ENCODE peak calls at places on chromosomes 1 and 21, in six cellular contexts. One of them, this sample, is unnamed.

GRCh38 chr1:23607944-23608343 is 48.6 kb upstream of the ID3 start:
- DNase-seq in lower leg skin: no peak
- DNase-seq in stomach: no peak
- DNase-seq in IMR-90: no peak
- DNase-seq in heart left ventricle: no peak
- DNase-seq in transverse colon: no peak
- DNase-seq in this sample: no peak

GRCh38 chr1:148362930-148363810 is 119.9 kb downstream of the PPIAL4G start:
- DNase-seq in transverse colon: no peak
- DNase-seq in stomach: no peak
- DNase-seq in IMR-90: no peak
- DNase-seq in lower leg skin: no peak
- DNase-seq in heart left ventricle: no peak
- DNase-seq in this sample: no peak

GRCh38 chr1:93722081-93723031 is 40.7 kb upstream of the BCAR3 start:
- DNase-seq in heart left ventricle: peak; percentile 81
- DNase-seq in stomach: no peak
- DNase-seq in IMR-90: no peak
- DNase-seq in lower leg skin: no peak
- DNase-seq in transverse colon: no peak
- DNase-seq in this sample: no peak

GRCh38 chr1:170732262-170732595 is 68.3 kb downstream of the PRRX1 start:
- DNase-seq in lower leg skin: no peak
- DNase-seq in IMR-90: peak; percentile 60
- DNase-seq in transverse colon: no peak
- DNase-seq in heart left ventricle: peak; percentile 27
- DNase-seq in stomach: no peak
- DNase-seq in this sample: no peak

GRCh38 chr1:193767891-193768290 is 581.5 kb upstream of the B3GALT2 start:
- DNase-seq in heart left ventricle: no peak
- DNase-seq in transverse colon: no peak
- DNase-seq in lower leg skin: no peak
- DNase-seq in IMR-90: no peak
- DNase-seq in stomach: no peak
- DNase-seq in this sample: no peak

GRCh38 chr1:41404308-41404755 is 43.1 kb downstream of the FOXO6 start:
- DNase-seq in lower leg skin: no peak
- DNase-seq in heart left ventricle: no peak
- DNase-seq in stomach: no peak
- DNase-seq in IMR-90: no peak
- DNase-seq in transverse colon: no peak
- DNase-seq in this sample: no peak

GRCh38 chr1:220526294-220526693 is 1.6 kb upstream of the MARK1 start:
- DNase-seq in stomach: no peak
- DNase-seq in transverse colon: no peak
- DNase-seq in lower leg skin: no peak
- DNase-seq in heart left ventricle: no peak
- DNase-seq in IMR-90: no peak
- DNase-seq in this sample: no peak

GRCh38 chr1:157170677-157171515 is 32.7 kb upstream of the ETV3 start:
- DNase-seq in heart left ventricle: no peak
- DNase-seq in stomach: peak; percentile 60
- DNase-seq in IMR-90: no peak
- DNase-seq in lower leg skin: no peak
- DNase-seq in transverse colon: peak; percentile 59
- DNase-seq in this sample: peak; percentile 35

GRCh38 chr1:56435434-56436337 is 143.7 kb downstream of the PLPP3 start:
- DNase-seq in transverse colon: no peak
- DNase-seq in stomach: no peak
- DNase-seq in lower leg skin: no peak
- DNase-seq in IMR-90: no peak
- DNase-seq in heart left ventricle: no peak
- DNase-seq in this sample: no peak

GRCh38 chr1:19877821-19878636 is 4.2 kb upstream of the OTUD3 start:
- DNase-seq in heart left ventricle: no peak
- DNase-seq in stomach: peak; percentile 32
- DNase-seq in lower leg skin: peak; percentile 49
- DNase-seq in transverse colon: peak; percentile 42
- DNase-seq in IMR-90: no peak
- DNase-seq in this sample: no peak

GRCh38 chr1:85058311-85058710 is 10.0 kb upstream of the MCOLN3 start:
- DNase-seq in lower leg skin: no peak
- DNase-seq in heart left ventricle: no peak
- DNase-seq in transverse colon: no peak
- DNase-seq in stomach: no peak
- DNase-seq in IMR-90: no peak
- DNase-seq in this sample: no peak

GRCh38 chr1:68977211-68977610 is 480.3 kb upstream of the DEPDC1 start:
- DNase-seq in stomach: no peak
- DNase-seq in lower leg skin: no peak
- DNase-seq in IMR-90: no peak
- DNase-seq in transverse colon: no peak
- DNase-seq in heart left ventricle: no peak
- DNase-seq in this sample: no peak

GRCh38 chr1:60998786-60999185 is 83.6 kb upstream of the NFIA start:
- DNase-seq in transverse colon: no peak
- DNase-seq in heart left ventricle: no peak
- DNase-seq in lower leg skin: no peak
- DNase-seq in stomach: no peak
- DNase-seq in IMR-90: no peak
- DNase-seq in this sample: no peak

GRCh38 chr1:7642781-7643180 is 128.3 kb upstream of the VAMP3 start:
- DNase-seq in IMR-90: peak; percentile 14
- DNase-seq in transverse colon: no peak
- DNase-seq in stomach: no peak
- DNase-seq in heart left ventricle: no peak
- DNase-seq in lower leg skin: no peak
- DNase-seq in this sample: no peak

GRCh38 chr1:170001266-170001665 is 73.2 kb downstream of the KIFAP3 start:
- DNase-seq in stomach: no peak
- DNase-seq in lower leg skin: no peak
- DNase-seq in transverse colon: no peak
- DNase-seq in heart left ventricle: no peak
- DNase-seq in IMR-90: no peak
- DNase-seq in this sample: no peak

GRCh38 chr1:78370779-78371482 is 119.8 kb upstream of the PTGFR start:
- DNase-seq in stomach: no peak
- DNase-seq in lower leg skin: no peak
- DNase-seq in IMR-90: peak; percentile 89
- DNase-seq in heart left ventricle: no peak
- DNase-seq in transverse colon: no peak
- DNase-seq in this sample: no peak

GRCh38 chr1:185420588-185421081 is 103.6 kb upstream of the IVNS1ABP start:
- DNase-seq in IMR-90: no peak
- DNase-seq in heart left ventricle: no peak
- DNase-seq in lower leg skin: no peak
- DNase-seq in transverse colon: no peak
- DNase-seq in stomach: no peak
- DNase-seq in this sample: no peak

GRCh38 chr1:230157409-230158390 is 90.7 kb downstream of the GALNT2 start:
- DNase-seq in IMR-90: no peak
- DNase-seq in stomach: no peak
- DNase-seq in heart left ventricle: no peak
- DNase-seq in lower leg skin: no peak
- DNase-seq in transverse colon: no peak
- DNase-seq in this sample: no peak

GRCh38 chr1:73998348-73998959 is 199.5 kb downstream of the LRRIQ3 start:
- DNase-seq in IMR-90: peak; percentile 32
- DNase-seq in heart left ventricle: no peak
- DNase-seq in stomach: no peak
- DNase-seq in transverse colon: no peak
- DNase-seq in lower leg skin: no peak
- DNase-seq in this sample: no peak

GRCh38 chr1:184409011-184409410 is 22.2 kb downstream of the C1orf21 start:
- DNase-seq in lower leg skin: no peak
- DNase-seq in transverse colon: no peak
- DNase-seq in stomach: no peak
- DNase-seq in heart left ventricle: no peak
- DNase-seq in IMR-90: peak; percentile 45
- DNase-seq in this sample: no peak

GRCh38 chr1:84753516-84754375 is 63.5 kb upstream of the SSX2IP start:
- DNase-seq in stomach: peak; percentile 75
- DNase-seq in transverse colon: peak; percentile 76
- DNase-seq in lower leg skin: peak; percentile 47
- DNase-seq in heart left ventricle: peak; percentile 57
- DNase-seq in IMR-90: peak; percentile 78
- DNase-seq in this sample: peak; percentile 63

GRCh38 chr1:31099283-31100063 is 34.0 kb upstream of the PUM1 start:
- DNase-seq in IMR-90: no peak
- DNase-seq in lower leg skin: no peak
- DNase-seq in heart left ventricle: no peak
- DNase-seq in transverse colon: peak; percentile 24
- DNase-seq in stomach: peak; percentile 65
- DNase-seq in this sample: no peak

DNA sequence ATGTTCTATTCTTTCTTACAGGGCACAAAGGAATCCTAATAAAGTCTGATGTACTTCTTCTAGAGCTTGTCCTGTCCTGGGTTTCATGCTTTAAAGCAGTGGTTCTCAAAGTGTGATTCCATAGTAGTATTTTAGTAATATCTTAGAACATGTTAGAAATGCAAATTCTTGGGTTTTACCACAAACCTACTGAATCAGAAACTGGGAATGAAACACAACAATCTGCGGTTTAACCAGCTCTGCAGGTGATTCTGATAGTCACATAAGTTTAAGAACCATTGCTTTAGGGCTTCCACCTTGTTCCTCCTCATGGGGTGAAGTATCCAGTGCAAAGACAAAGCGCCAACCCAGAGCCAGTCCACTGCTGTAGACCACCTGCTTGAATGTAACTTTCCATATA is 41.1 kb downstream of the NGF start:
- DNase-seq in IMR-90: peak; percentile 31
- DNase-seq in heart left ventricle: no peak
- DNase-seq in stomach: no peak
- DNase-seq in transverse colon: no peak
- DNase-seq in lower leg skin: no peak
- DNase-seq in this sample: no peak
- TF ChIP-seq POLR2A in IMR-90: no peak
- TF ChIP-seq POLR2A in heart left ventricle: no peak
- TF ChIP-seq POLR2A in stomach: no peak
- TF ChIP-seq POLR2A in transverse colon: no peak
- TF ChIP-seq POLR2A in lower leg skin: no peak
- TF ChIP-seq POLR2A in this sample: no peak

DNA sequence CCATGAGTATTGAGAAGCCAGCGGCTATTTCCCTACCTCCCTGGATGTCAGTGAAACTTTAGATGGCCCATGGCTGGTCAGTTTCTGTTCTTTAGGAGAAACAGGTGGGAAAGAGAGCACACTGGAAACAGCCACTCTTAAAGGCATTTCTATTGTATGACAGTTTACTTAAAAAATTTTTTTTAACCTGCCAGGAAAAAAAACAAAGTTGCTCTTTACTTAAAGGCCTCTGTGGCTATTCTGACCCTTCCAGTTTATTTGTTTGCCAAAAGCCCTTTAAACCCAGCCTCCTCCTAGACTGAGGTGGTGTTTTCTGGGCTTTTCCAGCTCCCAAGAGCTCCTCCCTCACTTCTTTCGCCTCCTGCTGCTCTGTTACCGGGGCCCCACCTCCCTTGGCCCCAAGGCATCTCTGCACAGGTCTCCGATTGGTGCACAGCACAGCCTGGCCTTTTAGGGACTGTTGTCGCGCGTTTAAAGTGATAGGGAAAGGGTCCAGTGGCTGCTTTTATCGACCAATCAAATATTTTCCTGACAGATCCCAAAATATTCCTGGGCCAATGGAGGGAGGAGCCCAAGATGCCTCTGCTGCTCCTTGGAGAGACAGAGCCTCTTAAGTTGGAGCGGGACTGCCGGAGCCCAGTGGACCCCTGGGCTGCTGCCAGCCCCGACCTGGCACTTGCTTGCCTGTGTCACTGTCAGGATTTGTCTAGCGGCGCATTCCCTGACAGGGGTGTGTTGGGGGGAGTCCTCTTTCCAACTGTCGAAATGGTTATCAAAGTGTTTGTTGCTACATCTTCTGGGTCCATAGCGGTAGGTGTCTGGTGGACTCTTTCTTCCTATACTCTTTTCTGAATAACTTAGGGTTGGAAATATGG is at the start of gene SH3BGR:
- DNase-seq in lower leg skin: no peak
- DNase-seq in heart left ventricle: peak; percentile 81
- DNase-seq in stomach: no peak
- DNase-seq in IMR-90: no peak
- DNase-seq in transverse colon: no peak
- DNase-seq in this sample: no peak
- TF ChIP-seq POLR2A in lower leg skin: no peak
- TF ChIP-seq POLR2A in heart left ventricle: peak; percentile 47
- TF ChIP-seq POLR2A in stomach: no peak
- TF ChIP-seq POLR2A in IMR-90: no peak
- TF ChIP-seq POLR2A in transverse colon: no peak
- TF ChIP-seq POLR2A in this sample: no peak

GRCh38 chr1:11054181-11054580 is 5.6 kb downstream of the SRM start:
- DNase-seq in stomach: no peak
- DNase-seq in heart left ventricle: no peak
- DNase-seq in transverse colon: no peak
- DNase-seq in IMR-90: no peak
- DNase-seq in lower leg skin: no peak
- DNase-seq in this sample: no peak

GRCh38 chr1:11051781-11052510 is 4.9 kb upstream of the MASP2 start:
- DNase-seq in IMR-90: no peak
- DNase-seq in stomach: no peak
- DNase-seq in heart left ventricle: no peak
- DNase-seq in transverse colon: no peak
- DNase-seq in lower leg skin: no peak
- DNase-seq in this sample: no peak

GRCh38 chr1:11053758-11054137 is 6.1 kb downstream of the SRM start:
- DNase-seq in heart left ventricle: no peak
- DNase-seq in stomach: no peak
- DNase-seq in IMR-90: peak; percentile 25
- DNase-seq in lower leg skin: no peak
- DNase-seq in transverse colon: no peak
- DNase-seq in this sample: no peak

GRCh38 chr1:11054666-11055065 is 5.2 kb downstream of the SRM start:
- DNase-seq in heart left ventricle: no peak
- DNase-seq in IMR-90: no peak
- DNase-seq in lower leg skin: no peak
- DNase-seq in stomach: no peak
- DNase-seq in transverse colon: no peak
- DNase-seq in this sample: no peak

GRCh38 chr1:11052839-11053757 is 6.1 kb upstream of the MASP2 start:
- DNase-seq in transverse colon: peak; percentile 21
- DNase-seq in IMR-90: no peak
- DNase-seq in lower leg skin: no peak
- DNase-seq in heart left ventricle: no peak
- DNase-seq in stomach: no peak
- DNase-seq in this sample: no peak
- TF ChIP-seq POLR2A in transverse colon: no peak
- TF ChIP-seq POLR2A in IMR-90: no peak
- TF ChIP-seq POLR2A in lower leg skin: no peak
- TF ChIP-seq POLR2A in heart left ventricle: no peak
- TF ChIP-seq POLR2A in stomach: no peak
- TF ChIP-seq POLR2A in this sample: no peak

GRCh38 chr1:58659516-58659915 is 40.3 kb downstream of the MYSM1 start:
- DNase-seq in transverse colon: no peak
- DNase-seq in stomach: no peak
- DNase-seq in lower leg skin: no peak
- DNase-seq in heart left ventricle: no peak
- DNase-seq in IMR-90: no peak
- DNase-seq in this sample: no peak

GRCh38 chr1:58670200-58670599 is 29.7 kb downstream of the MYSM1 start:
- DNase-seq in stomach: no peak
- DNase-seq in IMR-90: no peak
- DNase-seq in heart left ventricle: no peak
- DNase-seq in transverse colon: no peak
- DNase-seq in lower leg skin: no peak
- DNase-seq in this sample: no peak

GRCh38 chr1:58660105-58660504 is 39.8 kb downstream of the MYSM1 start:
- DNase-seq in IMR-90: no peak
- DNase-seq in stomach: no peak
- DNase-seq in heart left ventricle: no peak
- DNase-seq in lower leg skin: no peak
- DNase-seq in transverse colon: no peak
- DNase-seq in this sample: no peak

GRCh38 chr1:58664881-58665280 is 35.0 kb downstream of the MYSM1 start:
- DNase-seq in IMR-90: no peak
- DNase-seq in heart left ventricle: no peak
- DNase-seq in stomach: no peak
- DNase-seq in lower leg skin: no peak
- DNase-seq in transverse colon: no peak
- DNase-seq in this sample: no peak
- TF ChIP-seq POLR2A in IMR-90: no peak
- TF ChIP-seq POLR2A in heart left ventricle: no peak
- TF ChIP-seq POLR2A in stomach: no peak
- TF ChIP-seq POLR2A in lower leg skin: no peak
- TF ChIP-seq POLR2A in transverse colon: no peak
- TF ChIP-seq POLR2A in this sample: no peak